ENCODE peak calls at places on chromosomes 6 and 20, in ten cellular contexts. F, W, L, A, V, I, N, J, E and S are unnamed samples.

GRCh38 chr6:656460-657252 is at the start of gene HUS1B:
- DNase-seq in L (no peak), F (no peak), A (no peak), E (no peak), W (no peak), N (no peak), I (no peak), V (no peak), J (no peak), S (no peak)

GRCh38 chr20:49821850-49822249 is 9.2 kb downstream of the SLC9A8 start:
- DNase-seq in A (no peak), W (no peak), F (no peak), L (no peak), V (peak), N (peak), E (no peak), J (peak), I (peak), S (no peak)

GRCh38 chr6:56684342-56685101 is 41.8 kb upstream of the DST start:
- DNase-seq in A (no peak), V (no peak), F (no peak), I (no peak), N (no peak), W (no peak), L (no peak), E (no peak), J (no peak), S (no peak)

GRCh38 chr6:170139531-170139930 is 151.3 kb downstream of the DLL1 start:
- DNase-seq in J (no peak), N (no peak), V (no peak), I (no peak), A (no peak), E (no peak), L (peak), F (no peak), W (no peak), S (no peak)

GRCh38 chr20:56187791-56188190 is 60.7 kb upstream of the MC3R start:
- DNase-seq in V (no peak), N (peak), F (peak), L (no peak), E (no peak), A (no peak), W (no peak), I (no peak), J (no peak), S (no peak)

GRCh38 chr6:83221886-83222479 is 28.8 kb downstream of the RWDD2A start:
- DNase-seq in N (peak), F (peak), J (peak), V (peak), W (no peak), I (peak), L (no peak), A (no peak), E (no peak), S (no peak)

GRCh38 chr6:116764961-116765841 is at the start of gene FAM162B:
- DNase-seq in A (peak), V (no peak), W (no peak), I (peak), E (no peak), N (no peak), J (peak), L (no peak), F (peak), S (no peak)

GRCh38 chr20:57395111-57395959 is 4.1 kb downstream of the RBM38 start:
- DNase-seq in W (no peak), J (peak), L (peak), F (no peak), A (no peak), N (peak), E (no peak), V (peak), I (peak), S (no peak)

GRCh38 chr20:555933-556332 is 12.3 kb upstream of the CSNK2A1 start:
- DNase-seq in A (no peak), W (no peak), N (peak), I (peak), J (peak), F (peak), E (no peak), V (peak), L (no peak), S (no peak)

GRCh38 chr20:290081-290831 is at the start of gene C20orf96:
- DNase-seq in W (peak), F (peak), I (peak), E (peak), V (peak), A (peak), N (peak), J (peak), L (peak), S (peak)

GRCh38 chr20:56955673-56956072 is 310.8 kb downstream of the BMP7 start:
- DNase-seq in I (no peak), V (no peak), F (no peak), E (no peak), L (no peak), J (no peak), W (no peak), A (no peak), N (peak), S (no peak)

GRCh38 chr6:127869183-127869582 is 31.7 kb downstream of the THEMIS start:
- DNase-seq in J (no peak), N (no peak), F (no peak), E (no peak), V (no peak), L (no peak), A (no peak), I (no peak), W (no peak), S (no peak)

GRCh38 chr6:54244430-54244829 is 63.8 kb upstream of the TINAG start:
- DNase-seq in I (peak), F (peak), A (no peak), N (peak), V (peak), E (no peak), J (peak), W (no peak), L (no peak), S (no peak)
- TF ChIP-seq CTCF in I (peak), F (peak), A (peak), N (peak), V (peak), E (peak), J (peak), W (no peak), L (peak), S (peak)

DNA sequence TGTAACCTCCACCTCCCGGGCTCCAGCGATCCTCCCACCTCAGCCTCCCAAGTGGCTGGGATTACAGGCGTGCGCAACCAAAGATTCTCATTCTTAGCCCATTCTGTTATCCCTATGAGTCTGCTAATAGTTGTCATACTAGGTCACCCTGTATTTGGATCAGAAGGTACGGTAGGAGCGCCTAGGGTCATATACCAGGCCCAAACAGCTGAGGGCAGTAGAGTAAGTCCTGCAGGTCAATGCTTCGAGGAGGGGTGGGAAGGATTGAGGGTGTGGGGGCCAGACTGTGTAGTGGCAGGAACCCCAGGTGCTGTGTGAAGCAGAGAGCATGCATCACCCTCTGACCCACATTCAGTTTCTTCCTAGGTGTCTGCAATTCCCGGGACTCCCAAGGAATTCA is 22.7 kb upstream of the POU5F1 start:
- DNase-seq in N (no peak), L (no peak), J (no peak), V (no peak), E (no peak), I (no peak), A (no peak), W (no peak), F (no peak), S (no peak)
- TF ChIP-seq CTCF in N (no peak), L (no peak), J (no peak), V (no peak), E (peak), I (no peak), A (no peak), W (no peak), F (no peak), S (no peak)

GRCh38 chr20:38995536-38996044 is 33.4 kb downstream of the DHX35 start:
- DNase-seq in E (no peak), A (no peak), V (no peak), J (no peak), F (no peak), I (no peak), L (no peak), W (no peak), N (no peak), S (no peak)
- TF ChIP-seq CTCF in E (no peak), A (no peak), V (no peak), J (no peak), F (no peak), I (no peak), L (no peak), W (no peak), N (no peak), S (no peak)

GRCh38 chr6:91539451-91539850 is 952.6 kb upstream of the MAP3K7 start:
- DNase-seq in N (no peak), V (no peak), J (no peak), W (no peak), A (no peak), F (no peak), I (no peak), L (no peak), E (no peak), S (no peak)

GRCh38 chr6:91538622-91539021 is 951.8 kb upstream of the MAP3K7 start:
- DNase-seq in N (no peak), E (no peak), W (no peak), V (no peak), F (no peak), I (no peak), L (no peak), A (no peak), J (no peak), S (no peak)

DNA sequence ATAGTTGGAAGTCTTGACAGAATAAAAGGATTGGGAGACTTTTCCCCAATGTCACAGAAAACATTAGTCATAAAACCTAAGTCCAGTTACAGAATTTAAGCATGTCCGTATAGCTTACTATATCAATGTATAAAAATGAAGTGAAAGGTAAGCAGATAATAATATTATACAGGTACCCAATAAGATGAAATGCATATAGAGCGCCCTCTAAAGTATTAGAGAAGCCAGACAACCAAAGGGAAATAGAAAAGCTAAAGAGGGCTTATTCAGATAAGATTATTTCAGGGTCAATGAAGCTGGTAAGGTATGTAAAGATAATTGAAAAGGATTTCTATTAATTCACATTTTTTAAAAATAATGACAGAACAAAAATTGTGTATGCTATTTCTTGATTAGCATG is 947.7 kb upstream of the MAP3K7 start:
- DNase-seq in E (no peak), F (no peak), V (no peak), A (no peak), J (no peak), I (no peak), N (peak), L (no peak), W (no peak), S (no peak)
- TF ChIP-seq CTCF in E (no peak), F (peak), V (no peak), A (no peak), J (no peak), I (no peak), N (no peak), L (no peak), W (no peak), S (no peak)